ENCODE peak calls at places on chromosomes 7 and 10, in seven cellular contexts. O is HCT116, T is HepG2, B is K562, H is Panc1, A is GM12878, P is H1. Y is an unnamed sample.

GRCh38 chr7:131040467-131040932 is 287.2 kb upstream of the MKLN1 start:
- DNase-seq in P (no peak), H (peak; percentile 74), O (peak; percentile 73), A (no peak), T (peak; percentile 57), B (peak; percentile 72), Y (peak; percentile 80)

GRCh38 chr10:109922353-109922975 is 847 bp downstream of the XPNPEP1 start:
- DNase-seq in B (no peak), H (no peak), T (no peak), A (no peak), O (no peak), P (no peak), Y (peak; percentile 26)

GRCh38 chr10:112958275-112958995 is 8.4 kb downstream of the TCF7L2 start:
- DNase-seq in O (no peak), H (no peak), T (no peak), A (no peak), B (no peak), P (no peak), Y (no peak)

GRCh38 chr10:123560301-123561144 is 105.6 kb upstream of the GPR26 start:
- DNase-seq in H (no peak), T (no peak), O (no peak), B (no peak), A (no peak), P (no peak), Y (no peak)

GRCh38 chr7:79292834-79293233 is 160.6 kb downstream of the MAGI2 start:
- DNase-seq in H (no peak), P (no peak), O (no peak), B (no peak), A (no peak), T (no peak), Y (no peak)

GRCh38 chr7:140008755-140009610 is 53.8 kb downstream of the PARP12 start:
- DNase-seq in O (no peak), A (no peak), P (no peak), B (no peak), T (no peak), H (no peak), Y (no peak)

GRCh38 chr10:130403153-130403890 is 267.1 kb downstream of the GLRX3 start:
- DNase-seq in H (no peak), O (no peak), T (no peak), A (no peak), P (no peak), B (no peak), Y (peak; percentile 62)

GRCh38 chr10:131617113-131617877 is 283.5 kb upstream of the PPP2R2D start:
- DNase-seq in B (no peak), H (no peak), O (no peak), P (no peak), T (no peak), A (no peak), Y (peak; percentile 40)

GRCh38 chr10:112949875-112950507 is at the start of gene TCF7L2:
- DNase-seq in P (peak; percentile 94), B (peak; percentile 84), H (peak; percentile 89), A (no peak), T (peak; percentile 98), O (peak; percentile 100), Y (peak; percentile 91)

GRCh38 chr10:132585732-132586722 is 48.4 kb downstream of the INPP5A start:
- DNase-seq in T (no peak), A (no peak), P (no peak), H (no peak), O (no peak), B (no peak), Y (no peak)

GRCh38 chr10:11684717-11685645 is 57.2 kb upstream of the ECHDC3 start:
- DNase-seq in B (peak; percentile 83), A (peak; percentile 94), H (peak; percentile 43), O (peak; percentile 96), T (no peak), P (peak; percentile 5), Y (no peak)

GRCh38 chr7:92255308-92255707 is 9.5 kb downstream of the ANKIB1 start:
- DNase-seq in P (no peak), O (no peak), B (peak; percentile 16), T (no peak), H (no peak), A (no peak), Y (no peak)

GRCh38 chr10:76150139-76150885 is 718.9 kb downstream of the LRMDA start:
- DNase-seq in P (no peak), B (no peak), H (no peak), A (no peak), O (no peak), T (peak; percentile 96), Y (no peak)

GRCh38 chr7:130401531-130401930 is 21.2 kb downstream of the CPA1 start:
- DNase-seq in B (no peak), P (no peak), H (no peak), O (no peak), T (no peak), A (no peak), Y (no peak)

GRCh38 chr7:113099284-113099919 is 12.8 kb upstream of the GPR85 start:
- DNase-seq in P (no peak), O (no peak), T (no peak), H (no peak), A (no peak), B (no peak), Y (no peak)

GRCh38 chr7:94325121-94325475 is 69.6 kb upstream of the COL1A2 start:
- DNase-seq in T (no peak), H (no peak), P (no peak), B (no peak), A (no peak), O (no peak), Y (no peak)

GRCh38 chr10:98309366-98310355 is 41.7 kb upstream of the LOXL4 start:
- DNase-seq in P (peak; percentile 58), H (no peak), O (peak; percentile 49), A (no peak), T (peak; percentile 46), B (peak; percentile 69), Y (peak; percentile 89)

GRCh38 chr7:37759519-37759918 is 76.0 kb downstream of the GPR141 start:
- DNase-seq in O (no peak), H (no peak), T (no peak), A (no peak), P (no peak), B (no peak), Y (no peak)

GRCh38 chr7:151409555-151410404 is at the start of gene WDR86:
- DNase-seq in B (no peak), T (no peak), P (no peak), A (no peak), O (no peak), H (no peak), Y (peak; percentile 98)

DNA sequence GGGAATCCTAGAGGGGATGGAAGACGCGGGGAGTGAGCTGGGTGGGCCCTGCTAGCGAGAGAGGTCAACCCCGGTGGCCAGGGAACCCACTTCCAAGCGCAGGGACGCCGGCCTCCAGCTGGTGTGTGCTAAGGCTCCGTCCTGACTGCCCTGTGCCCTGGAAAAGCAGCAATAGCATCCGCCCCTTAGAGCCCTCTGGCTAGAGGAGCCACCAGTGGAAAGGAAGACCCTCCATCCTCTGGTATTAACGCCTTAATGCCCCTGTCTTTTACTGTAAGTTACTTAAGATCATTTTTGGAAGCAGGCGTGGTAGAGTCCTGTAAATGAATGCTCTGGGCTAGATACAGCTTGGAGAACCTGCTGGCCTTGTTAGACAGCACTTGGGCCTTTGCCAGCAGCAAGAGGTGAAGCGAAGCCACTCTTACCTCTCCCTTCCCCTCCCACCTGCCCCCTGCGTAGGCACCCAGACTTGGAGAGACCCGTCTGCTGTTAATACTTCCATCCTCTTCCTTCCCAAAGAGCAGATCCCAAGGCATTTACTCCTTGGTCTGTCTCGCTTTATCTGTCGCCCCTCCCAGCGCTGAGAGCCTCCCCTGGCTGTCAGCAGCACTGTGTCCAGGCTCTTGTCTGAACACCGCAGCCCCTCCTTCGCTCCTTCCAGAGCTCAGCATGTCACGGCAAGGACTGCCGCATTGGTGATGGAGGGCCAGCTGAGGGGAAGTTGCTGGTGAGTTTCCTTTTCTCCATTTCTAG is 4.6 kb downstream of the REPIN1 start:
- DNase-seq in B (peak; percentile 72), P (no peak), A (no peak), H (no peak), T (no peak), O (no peak), Y (no peak)
- TF ChIP-seq POLR2AphosphoS5 in B (peak; percentile 14), P (no peak), A (peak; percentile 57), H (no peak), T (no peak), O (no peak), Y (peak; percentile 17)

DNA sequence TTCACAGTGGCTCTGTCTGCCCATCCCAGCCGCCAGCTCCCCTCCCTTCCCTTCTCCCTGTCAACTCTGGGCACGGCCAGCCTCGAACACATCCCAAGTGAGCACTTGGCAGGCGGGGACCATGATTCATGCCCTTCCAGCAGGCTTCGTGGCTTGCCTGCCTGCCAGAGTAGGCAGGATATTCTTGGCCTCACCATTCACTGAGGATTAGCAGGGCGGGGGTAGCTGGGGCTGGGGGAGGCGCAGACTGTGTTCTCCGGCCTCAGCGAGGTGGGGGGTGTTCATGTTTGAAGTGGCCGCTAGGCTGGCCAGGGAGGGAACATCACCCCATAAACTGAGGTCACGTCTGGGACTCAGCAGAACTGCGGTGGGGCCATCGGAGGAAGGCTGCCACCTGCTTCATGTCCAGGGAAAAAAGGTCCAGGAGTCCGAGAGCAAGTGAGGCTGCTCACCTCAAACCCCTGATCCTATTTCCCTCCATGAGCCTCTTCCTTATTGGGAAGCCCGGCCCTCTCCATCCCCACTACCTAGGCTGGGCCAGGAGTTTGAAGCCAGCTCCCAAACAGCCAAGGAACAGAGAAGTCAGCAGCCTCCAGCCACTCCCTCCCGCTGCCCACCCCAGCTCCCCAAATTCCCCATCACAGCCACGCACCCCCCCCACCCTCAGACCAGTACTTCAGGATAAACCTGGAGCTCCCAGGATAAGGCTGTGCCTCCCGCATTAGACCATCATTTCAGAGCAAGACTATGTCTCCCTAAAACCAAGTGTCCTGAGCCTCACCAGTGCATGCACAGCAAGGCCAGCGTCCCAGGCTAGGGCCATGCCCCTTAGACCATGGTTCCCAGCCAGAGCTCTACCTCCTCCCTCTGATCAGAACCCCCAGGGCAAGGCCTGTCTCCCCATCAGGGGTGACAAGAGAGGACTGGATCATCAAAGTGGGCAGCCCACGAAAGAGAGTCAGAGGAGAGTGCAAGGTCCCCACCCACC is 42.8 kb upstream of the RABGEF1 start:
- DNase-seq in T (peak; percentile 33), H (no peak), O (no peak), A (no peak), B (peak; percentile 19), P (no peak), Y (peak; percentile 21)
- TF ChIP-seq SIN3A in T (no peak), H (no peak), O (no peak), A (no peak), B (no peak), P (no peak), Y (peak; percentile 27)

GRCh38 chr10:127467793-127468192 is 81.3 kb upstream of the NPS start:
- DNase-seq in H (no peak), P (no peak), O (no peak), T (no peak), A (no peak), B (no peak), Y (no peak)
- TF ChIP-seq POLR2AphosphoS5 in H (no peak), P (no peak), O (no peak), T (no peak), A (no peak), B (no peak), Y (no peak)

DNA sequence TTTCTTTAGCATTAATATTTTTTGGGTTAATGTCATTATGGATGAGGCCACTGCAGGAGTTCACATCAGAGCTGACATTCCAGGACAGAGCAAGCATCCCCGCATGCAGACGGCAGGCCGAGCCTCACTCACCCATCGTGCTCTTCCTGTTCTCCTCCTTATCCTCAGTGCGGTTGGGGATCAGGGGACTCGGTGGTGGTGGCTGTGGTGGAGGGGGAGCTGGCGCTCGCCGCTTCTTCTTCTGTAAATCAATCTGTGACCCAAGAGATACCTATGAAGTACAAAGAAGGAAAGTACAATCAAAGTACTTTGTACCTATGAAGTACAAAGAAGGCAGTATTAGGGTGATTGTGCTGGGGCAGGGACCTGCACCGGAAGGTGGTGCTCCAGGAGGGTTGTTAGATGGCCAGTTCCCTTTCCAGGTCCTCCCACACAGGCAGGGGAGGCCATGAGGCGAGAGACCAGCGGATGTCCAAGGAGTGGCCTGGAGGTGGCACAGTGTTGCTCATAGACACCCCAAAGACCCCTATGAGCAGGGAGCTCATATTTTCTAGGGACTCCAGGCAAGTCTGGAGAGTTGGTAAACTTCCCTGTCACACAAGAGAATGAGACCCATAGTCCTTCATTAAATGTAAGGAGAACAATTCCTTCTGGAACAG is 231.4 kb downstream of the COBL start:
- DNase-seq in T (no peak), A (no peak), H (no peak), P (no peak), B (no peak), O (no peak), Y (no peak)
- TF ChIP-seq SIN3A in T (no peak), A (no peak), H (no peak), P (no peak), B (no peak), O (no peak), Y (no peak)

Y was measured in SK-N-SH.